ENCODE peak calls at places on chromosomes 6 and 20, in seven cellular contexts. B is SK-N-SH, Y is HCT116, S is GM12878, L is H1, O is K562, F is HepG2. R is an unnamed sample.

GRCh38 chr20:54219751-54220426 is 12.0 kb downstream of the PFDN4 start:
- DNase-seq in F (peak), B (peak), O (no peak), S (no peak), L (no peak), Y (peak), R (peak)

GRCh38 chr20:63530788-63531160 is 6.4 kb downstream of the PTK6 start:
- DNase-seq in B (peak), F (no peak), S (no peak), L (no peak), Y (no peak), O (no peak), R (no peak)

GRCh38 chr6:42367353-42368011 is 84.2 kb downstream of the TRERF1 start:
- DNase-seq in B (no peak), L (no peak), O (no peak), S (peak), F (no peak), Y (no peak), R (no peak)

GRCh38 chr6:74551896-74552295 is 654.0 kb downstream of the COL12A1 start:
- DNase-seq in S (no peak), B (no peak), F (no peak), O (no peak), Y (no peak), L (no peak), R (no peak)

GRCh38 chr6:41325446-41326066 is 9.9 kb upstream of the NCR2 start:
- DNase-seq in S (no peak), Y (no peak), O (peak), B (no peak), F (no peak), L (no peak), R (no peak)

GRCh38 chr6:17289491-17290106 is 8.4 kb downstream of the RBM24 start:
- DNase-seq in S (no peak), B (no peak), O (no peak), Y (no peak), L (no peak), F (no peak), R (no peak)

GRCh38 chr20:34141293-34141692 is 29.2 kb upstream of the EIF2S2 start:
- DNase-seq in F (no peak), S (no peak), B (no peak), O (no peak), L (no peak), Y (no peak), R (no peak)

GRCh38 chr20:59629141-59630045 is 25.1 kb downstream of the PHACTR3 start:
- DNase-seq in S (no peak), Y (no peak), F (no peak), O (no peak), L (no peak), B (no peak), R (no peak)

GRCh38 chr6:27889275-27889627 is 22.9 kb downstream of the OR2B2 start:
- DNase-seq in F (no peak), Y (no peak), B (no peak), S (no peak), L (no peak), O (no peak), R (no peak)

GRCh38 chr20:49187330-49188100 is 619 bp downstream of the STAU1 start:
- DNase-seq in L (no peak), Y (no peak), F (no peak), S (no peak), B (peak), O (no peak), R (no peak)

GRCh38 chr6:13395272-13396237 is 67.2 kb upstream of the TBC1D7 start:
- DNase-seq in S (no peak), O (peak), B (peak), L (no peak), Y (no peak), F (peak), R (no peak)

GRCh38 chr6:43506667-43507471 is 3.3 kb downstream of the LRRC73 start:
- DNase-seq in O (peak), Y (peak), L (peak), S (peak), B (peak), F (peak), R (peak)

GRCh38 chr6:33962186-33962585 is 158.4 kb upstream of the MLN start:
- DNase-seq in S (no peak), L (no peak), B (no peak), O (no peak), F (no peak), Y (no peak), R (no peak)

GRCh38 chr6:149317656-149318571 is at the start of gene TAB2:
- DNase-seq in L (peak), F (no peak), O (peak), B (peak), S (no peak), Y (no peak), R (peak)

GRCh38 chr20:38842558-38842981 is 37.1 kb downstream of the PPP1R16B start:
- DNase-seq in B (no peak), O (no peak), L (no peak), S (peak), F (no peak), Y (no peak), R (no peak)

GRCh38 chr6:123447315-123447937 is 189.3 kb downstream of the TRDN start:
- DNase-seq in B (no peak), S (no peak), O (no peak), F (no peak), L (no peak), Y (no peak), R (no peak)

GRCh38 chr20:48463916-48464315 is 363.9 kb downstream of the PREX1 start:
- DNase-seq in L (no peak), F (no peak), B (no peak), O (no peak), S (no peak), Y (no peak), R (no peak)

GRCh38 chr6:25263602-25264001 is 15.6 kb upstream of the CARMIL1 start:
- DNase-seq in L (no peak), O (no peak), Y (no peak), F (no peak), B (no peak), S (no peak), R (no peak)

GRCh38 chr20:16362642-16363041 is 210.6 kb downstream of the KIF16B start:
- DNase-seq in O (no peak), S (no peak), B (no peak), L (no peak), Y (no peak), F (no peak), R (no peak)

GRCh38 chr6:31765910-31766794 is 3.7 kb downstream of the SAPCD1 start:
- DNase-seq in S (no peak), O (peak), Y (no peak), B (peak), L (peak), F (peak), R (no peak)

GRCh38 chr6:163612200-163612599 is 197.7 kb downstream of the QKI start:
- DNase-seq in S (no peak), B (no peak), F (no peak), L (no peak), O (no peak), Y (no peak), R (no peak)

GRCh38 chr6:104632565-104632964 is 227.2 kb downstream of the HACE1 start:
- DNase-seq in S (no peak), F (no peak), L (no peak), O (no peak), B (no peak), Y (no peak), R (no peak)

GRCh38 chr6:109260126-109260525 is 122.1 kb downstream of the CD164 start:
- DNase-seq in S (no peak), Y (no peak), O (no peak), B (no peak), L (no peak), F (no peak), R (no peak)

GRCh38 chr6:90079555-90080490 is 185.6 kb downstream of the GJA10 start:
- DNase-seq in B (no peak), S (no peak), F (no peak), O (no peak), Y (no peak), L (no peak), R (no peak)

GRCh38 chr20:46357030-46357514 is 48.8 kb upstream of the CDH22 start:
- DNase-seq in S (no peak), Y (no peak), F (no peak), O (no peak), L (no peak), B (peak), R (no peak)

GRCh38 chr6:6008648-6009421 is 2.1 kb upstream of the NRN1 start:
- DNase-seq in L (peak), F (peak), B (peak), S (peak), Y (peak), O (peak), R (peak)

GRCh38 chr20:40073535-40074111 is 615.4 kb downstream of the MAFB start:
- DNase-seq in F (no peak), B (no peak), S (no peak), O (no peak), Y (no peak), L (peak), R (no peak)

GRCh38 chr20:35263609-35264223 is 14.2 kb downstream of the MMP24OS start:
- DNase-seq in L (no peak), S (no peak), O (no peak), Y (no peak), B (no peak), F (peak), R (no peak)

GRCh38 chr6:50353603-50354002 is 303.9 kb upstream of the DEFB112 start:
- DNase-seq in S (no peak), F (no peak), L (no peak), Y (no peak), O (no peak), B (no peak), R (peak)

GRCh38 chr6:20686142-20686541 is 151.9 kb downstream of the CDKAL1 start:
- DNase-seq in S (no peak), O (no peak), L (no peak), B (no peak), Y (no peak), F (no peak), R (no peak)

GRCh38 chr20:11193241-11193640 is 519.4 kb upstream of the JAG1 start:
- DNase-seq in S (no peak), O (no peak), L (no peak), F (no peak), Y (no peak), B (no peak), R (no peak)

GRCh38 chr6:69422474-69422873 is 374.3 kb downstream of the LMBRD1 start:
- DNase-seq in L (no peak), Y (no peak), F (no peak), O (no peak), S (no peak), B (peak), R (no peak)
- TF ChIP-seq JUND in L (no peak), Y (no peak), F (no peak), O (no peak), S (no peak), B (no peak), R (no peak)

GRCh38 chr6:45474376-45474775 is 96.6 kb upstream of the SUPT3H start:
- DNase-seq in Y (no peak), S (no peak), B (no peak), F (no peak), L (no peak), O (no peak), R (no peak)
- TF ChIP-seq JUND in Y (no peak), S (no peak), B (no peak), F (no peak), L (no peak), O (no peak), R (no peak)

GRCh38 chr6:44841829-44842228 is 454.3 kb downstream of the CDC5L start:
- DNase-seq in L (no peak), Y (no peak), S (no peak), O (no peak), F (no peak), B (no peak), R (no peak)
- TF ChIP-seq JUND in L (no peak), Y (no peak), S (no peak), O (no peak), F (no peak), B (no peak), R (no peak)

DNA sequence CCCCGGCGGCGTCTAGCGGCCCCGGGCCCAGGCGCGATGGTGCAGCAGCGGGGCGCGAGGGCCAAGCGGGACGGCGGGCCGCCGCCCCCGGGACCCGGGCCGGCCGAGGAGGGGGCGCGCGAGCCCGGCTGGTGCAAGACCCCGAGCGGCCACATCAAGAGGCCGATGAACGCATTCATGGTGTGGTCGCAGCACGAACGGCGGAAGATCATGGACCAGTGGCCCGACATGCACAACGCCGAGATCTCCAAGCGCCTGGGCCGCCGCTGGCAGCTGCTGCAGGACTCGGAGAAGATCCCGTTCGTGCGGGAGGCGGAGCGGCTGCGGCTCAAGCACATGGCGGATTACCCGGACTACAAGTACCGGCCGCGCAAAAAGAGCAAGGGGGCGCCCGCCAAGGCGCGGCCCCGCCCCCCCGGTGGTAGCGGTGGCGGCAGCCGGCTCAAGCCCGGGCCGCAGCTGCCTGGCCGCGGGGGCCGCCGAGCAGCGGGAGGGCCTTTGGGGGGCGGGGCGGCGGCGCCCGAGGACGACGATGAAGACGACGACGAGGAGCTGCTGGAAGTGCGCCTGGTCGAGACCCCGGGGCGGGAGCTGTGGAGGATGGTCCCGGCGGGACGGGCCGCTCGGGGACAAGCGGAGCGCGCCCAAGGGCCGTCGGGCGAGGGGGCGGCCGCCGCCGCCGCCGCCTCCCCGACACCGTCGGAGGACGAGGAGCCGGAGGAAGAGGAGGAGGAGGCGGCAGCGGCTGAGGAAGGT is 715 bp downstream of the SOX12 start:
- DNase-seq in Y (no peak), L (peak), O (peak), S (no peak), B (peak), F (peak), R (no peak)
- TF ChIP-seq JUND in Y (no peak), L (no peak), O (no peak), S (no peak), B (no peak), F (no peak), R (no peak)

GRCh38 chr20:61840661-61841455 is 224.8 kb downstream of the TAF4 start:
- DNase-seq in S (no peak), O (no peak), L (no peak), Y (no peak), F (no peak), B (no peak), R (no peak)
- TF ChIP-seq JUND in S (no peak), O (no peak), L (no peak), Y (no peak), F (no peak), B (no peak), R (no peak)

R was measured in T47D.